ENCODE peak calls at places on chromosomes 5 and 9, in four cellular contexts. O is HepG2, B is GM12878, T is WTC11. P is an unnamed sample.
A peak's percentile ranks its signal among the peaks of the same experiment; 100 is the strongest.

GRCh38 chr9:81686614-81687520 is 2.5 kb downstream of the TLE1 start:
- DNase-seq in O (peak; percentile 100), B (no peak), T (peak; percentile 84), P (no peak)

GRCh38 chr9:98983295-98984268 is 39.9 kb downstream of the COL15A1 start:
- DNase-seq in O (no peak), B (no peak), T (no peak), P (no peak)

GRCh38 chr5:93267736-93268135 is 313.3 kb downstream of the NR2F1-AS1 start:
- DNase-seq in O (no peak), B (no peak), T (no peak), P (no peak)

GRCh38 chr5:139709587-139710369 is 61.6 kb downstream of the CXXC5 start:
- DNase-seq in O (no peak), B (no peak), T (peak; percentile 82), P (peak; percentile 60)

GRCh38 chr5:53871050-53871449 is 310.6 kb downstream of the NDUFS4 start:
- DNase-seq in O (no peak), B (no peak), T (no peak), P (no peak)

GRCh38 chr9:136791466-136792276 is 527 bp downstream of the TMEM141 start:
- DNase-seq in O (peak; percentile 47), B (no peak), T (peak; percentile 90), P (peak; percentile 39)

GRCh38 chr9:69132391-69132790 is 41.7 kb upstream of the TJP2 start:
- DNase-seq in O (no peak), B (no peak), T (no peak), P (no peak)

GRCh38 chr5:169100735-169101075 is 200.2 kb downstream of the SLIT3 start:
- DNase-seq in O (no peak), B (no peak), T (no peak), P (no peak)

GRCh38 chr5:131671994-131672655 is 37.1 kb upstream of the RAPGEF6 start:
- DNase-seq in O (peak; percentile 5), B (no peak), T (no peak), P (no peak)

GRCh38 chr9:7172445-7173115 is 414.8 kb downstream of the KDM4C start:
- DNase-seq in O (no peak), B (no peak), T (no peak), P (no peak)

GRCh38 chr5:80326468-80326867 is 6.7 kb downstream of the SPZ1 start:
- DNase-seq in O (no peak), B (no peak), T (no peak), P (no peak)

GRCh38 chr5:139294372-139295165 is 1.0 kb downstream of the MATR3 start:
- DNase-seq in O (peak; percentile 56), B (no peak), T (peak; percentile 62), P (peak; percentile 40)

GRCh38 chr9:121399883-121400607 is 30.0 kb upstream of the STOM start:
- DNase-seq in O (peak; percentile 69), B (peak; percentile 26), T (no peak), P (peak; percentile 49)

GRCh38 chr5:108003178-108003577 is 332.4 kb upstream of the EFNA5 start:
- DNase-seq in O (no peak), B (peak; percentile 70), T (no peak), P (no peak)

GRCh38 chr5:149283611-149284480 is 12.2 kb downstream of the AFAP1L1 start:
- DNase-seq in O (no peak), B (no peak), T (no peak), P (no peak)

GRCh38 chr5:68460147-68460760 is 244.7 kb downstream of the PIK3R1 start:
- DNase-seq in O (peak; percentile 52), B (no peak), T (no peak), P (peak; percentile 39)

GRCh38 chr9:113577525-113578261 is 114.2 kb downstream of the RGS3 start:
- DNase-seq in O (no peak), B (no peak), T (no peak), P (no peak)

GRCh38 chr5:169786219-169786618 is 149.1 kb downstream of the DOCK2 start:
- DNase-seq in O (no peak), B (no peak), T (no peak), P (no peak)

GRCh38 chr9:12681620-12682019 is 11.6 kb upstream of the TYRP1 start:
- DNase-seq in O (no peak), B (no peak), T (no peak), P (no peak)

GRCh38 chr9:131593255-131593820 is 48.0 kb downstream of the PRRT1B start:
- DNase-seq in O (no peak), B (no peak), T (no peak), P (no peak)

GRCh38 chr5:154467655-154468354 is 10.2 kb downstream of the HAND1 start:
- DNase-seq in O (peak; percentile 31), B (peak; percentile 42), T (peak; percentile 90), P (peak; percentile 88)

GRCh38 chr9:106859957-106860715 is 2.8 kb upstream of the ZNF462 start:
- DNase-seq in O (no peak), B (no peak), T (peak; percentile 78), P (no peak)

GRCh38 chr5:31471040-31471439 is 60.9 kb downstream of the DROSHA start:
- DNase-seq in O (no peak), B (no peak), T (no peak), P (no peak)

GRCh38 chr9:1647776-1648175 is 367.4 kb upstream of the SMARCA2 start:
- DNase-seq in O (no peak), B (no peak), T (no peak), P (no peak)

GRCh38 chr5:155711882-155712281 is 615.1 kb upstream of the SGCD start:
- DNase-seq in O (no peak), B (no peak), T (no peak), P (no peak)

GRCh38 chr9:30935730-30936129 is 1448.7 kb upstream of the ACO1 start:
- DNase-seq in O (no peak), B (no peak), T (no peak), P (no peak)

GRCh38 chr5:44997506-44997905 is 188.8 kb downstream of the MRPS30 start:
- DNase-seq in O (no peak), B (no peak), T (no peak), P (no peak)

GRCh38 chr5:150139334-150139733 is 16.3 kb downstream of the PDGFRB start:
- DNase-seq in O (no peak), B (no peak), T (no peak), P (no peak)

GRCh38 chr9:96383165-96383939 is at the start of gene SLC35D2:
- DNase-seq in O (peak; percentile 73), B (no peak), T (peak; percentile 73), P (peak; percentile 72)

GRCh38 chr5:59615272-59615671 is 278.3 kb downstream of the PDE4D start:
- DNase-seq in O (no peak), B (no peak), T (no peak), P (no peak)

GRCh38 chr5:53416144-53416730 is 64.2 kb upstream of the FST start:
- DNase-seq in O (no peak), B (no peak), T (no peak), P (no peak)

GRCh38 chr5:176647870-176648466 is 684 bp downstream of the TSPAN17 start:
- DNase-seq in O (no peak), B (no peak), T (no peak), P (peak; percentile 67)

GRCh38 chr5:170302729-170303501 is 5.3 kb upstream of the LCP2 start:
- DNase-seq in O (no peak), B (peak; percentile 68), T (peak; percentile 20), P (peak; percentile 33)

DNA sequence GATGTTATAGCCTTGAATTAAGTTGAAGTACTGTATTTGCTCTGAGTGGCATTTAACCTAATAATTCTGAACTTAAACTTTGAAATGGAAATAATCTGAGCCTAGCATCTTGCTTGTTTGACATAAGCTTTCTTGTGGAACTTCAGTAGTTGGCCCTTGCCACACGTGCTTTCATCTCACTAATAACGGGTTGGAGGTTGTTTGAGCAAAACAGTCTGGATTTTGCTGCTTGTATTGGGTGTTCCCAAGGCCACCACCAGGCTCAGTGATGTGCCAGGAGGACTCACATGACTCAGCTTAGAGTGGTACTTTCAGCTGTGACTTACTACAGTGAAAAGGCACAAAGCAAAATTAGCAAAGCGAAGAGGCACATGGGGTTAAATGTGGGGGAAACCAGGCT is 35.7 kb downstream of the SECISBP2 start:
- DNase-seq in O (peak; percentile 66), B (no peak), T (no peak), P (no peak)
- TF ChIP-seq CTCF in O (peak; percentile 23), B (no peak), T (no peak), P (no peak)

GRCh38 chr5:41363343-41363986 is 146.9 kb downstream of the PLCXD3 start:
- DNase-seq in O (no peak), B (no peak), T (no peak), P (no peak)

GRCh38 chr5:41370482-41370881 is 139.9 kb downstream of the PLCXD3 start:
- DNase-seq in O (no peak), B (no peak), T (no peak), P (no peak)

GRCh38 chr5:41371741-41372140 is 138.7 kb downstream of the PLCXD3 start:
- DNase-seq in O (no peak), B (no peak), T (no peak), P (no peak)

GRCh38 chr5:41369799-41370198 is 140.6 kb downstream of the PLCXD3 start:
- DNase-seq in O (no peak), B (no peak), T (no peak), P (no peak)

GRCh38 chr5:41368158-41368557 is 142.2 kb downstream of the PLCXD3 start:
- DNase-seq in O (no peak), B (no peak), T (no peak), P (no peak)
- TF ChIP-seq CREM in O (no peak), B (no peak), T (no peak), P (no peak)

GRCh38 chr9:4070266-4070665 is 229.6 kb downstream of the GLIS3 start:
- DNase-seq in O (no peak), B (no peak), T (no peak), P (no peak)

GRCh38 chr9:4068914-4069313 is 231.0 kb downstream of the GLIS3 start:
- DNase-seq in O (no peak), B (no peak), T (no peak), P (no peak)

GRCh38 chr9:4077499-4078102 is 222.3 kb downstream of the GLIS3 start:
- DNase-seq in O (peak; percentile 10), B (no peak), T (peak; percentile 85), P (peak; percentile 34)

GRCh38 chr9:4069457-4070162 is 230.3 kb downstream of the GLIS3 start:
- DNase-seq in O (no peak), B (no peak), T (no peak), P (no peak)

GRCh38 chr9:4073371-4073770 is 226.5 kb downstream of the GLIS3 start:
- DNase-seq in O (peak; percentile 8), B (no peak), T (peak; percentile 72), P (no peak)
- TF ChIP-seq CTCF in O (peak; percentile 33), B (peak; percentile 18), T (peak; percentile 52), P (peak; percentile 38)

GRCh38 chr5:180682560-180682959 is 33.2 kb upstream of the FLT4 start:
- DNase-seq in O (no peak), B (no peak), T (no peak), P (no peak)
- TF ChIP-seq CREM in O (no peak), B (no peak), T (no peak), P (no peak)